ENCODE peak calls at places on chromosomes 5 and 9, in six cellular contexts. C is mammary epithelial cell, Z is sigmoid colon, N is astrocyte, M is neural progenitor cell, B is Panc1. J is an unnamed sample.
A peak's percentile ranks its signal among the peaks of the same experiment; 100 is the strongest.

GRCh38 chr9:133982971-133983720 is 9.0 kb downstream of the VAV2 start:
- DNase-seq in Z (peak; percentile 61), C (no peak), B (no peak), N (no peak), M (no peak), J (no peak)

GRCh38 chr5:31657315-31657714 is 18.4 kb downstream of the PDZD2 start:
- DNase-seq in B (no peak), C (no peak), Z (no peak), M (no peak), N (no peak), J (no peak)

GRCh38 chr5:137221914-137222313 is 277.2 kb downstream of the SPOCK1 start:
- DNase-seq in N (no peak), M (no peak), C (no peak), Z (no peak), B (no peak), J (no peak)

GRCh38 chr9:113158446-113158845 is 7.6 kb downstream of the SLC31A2 start:
- DNase-seq in N (no peak), M (no peak), Z (no peak), C (no peak), B (no peak), J (no peak)

GRCh38 chr5:13339022-13339421 is 605.5 kb downstream of the DNAH5 start:
- DNase-seq in Z (no peak), B (no peak), M (no peak), C (no peak), N (no peak), J (no peak)

GRCh38 chr5:132417010-132417439 is 47.5 kb downstream of the SLC22A5 start:
- DNase-seq in N (no peak), C (no peak), B (no peak), Z (peak; percentile 75), M (no peak), J (no peak)

GRCh38 chr5:60382761-60383160 is 317.2 kb downstream of the DEPDC1B start:
- DNase-seq in Z (no peak), M (no peak), N (peak; percentile 9), C (peak; percentile 29), B (peak; percentile 4), J (peak; percentile 45)

GRCh38 chr9:88460583-88461332 is 72.5 kb downstream of the SPIN1 start:
- DNase-seq in M (peak; percentile 79), Z (no peak), B (no peak), N (peak; percentile 54), C (peak; percentile 56), J (peak; percentile 71)

GRCh38 chr5:173477320-173478055 is 139.0 kb downstream of the BOD1 start:
- DNase-seq in M (no peak), N (peak; percentile 88), B (no peak), C (no peak), Z (no peak), J (no peak)

GRCh38 chr5:88235828-88236227 is 32.8 kb downstream of the TMEM161B start:
- DNase-seq in C (no peak), N (no peak), B (no peak), Z (no peak), M (no peak), J (no peak)

GRCh38 chr9:77589046-77589795 is 58.9 kb downstream of the GNA14 start:
- DNase-seq in Z (no peak), B (no peak), N (no peak), C (peak; percentile 34), M (no peak), J (no peak)

GRCh38 chr5:124342027-124342471 is 404.4 kb downstream of the ZNF608 start:
- DNase-seq in N (peak; percentile 89), B (no peak), M (no peak), C (no peak), Z (peak; percentile 62), J (no peak)

GRCh38 chr5:10987881-10988504 is 227.0 kb upstream of the DAP start:
- DNase-seq in N (no peak), Z (no peak), B (peak; percentile 13), M (peak; percentile 84), C (peak; percentile 19), J (peak; percentile 49)

GRCh38 chr5:40911278-40911677 is 2.0 kb downstream of the C7 start:
- DNase-seq in Z (no peak), C (no peak), M (no peak), B (no peak), N (no peak), J (no peak)

GRCh38 chr9:72942451-72942850 is 10.4 kb downstream of the ALDH1A1 start:
- DNase-seq in Z (no peak), C (no peak), M (no peak), N (no peak), B (no peak), J (no peak)

GRCh38 chr9:131707050-131707449 is 32.8 kb downstream of the RAPGEF1 start:
- DNase-seq in N (no peak), B (no peak), M (no peak), C (no peak), Z (no peak), J (no peak)

GRCh38 chr5:63211413-63212132 is 633.0 kb downstream of the LRRC70 start:
- DNase-seq in C (no peak), Z (no peak), B (no peak), N (no peak), M (no peak), J (no peak)

GRCh38 chr5:179165421-179166170 is 105.4 kb downstream of the ZNF354C start:
- DNase-seq in M (no peak), C (no peak), B (no peak), N (no peak), Z (peak; percentile 49), J (no peak)

GRCh38 chr9:120327322-120327721 is 252.6 kb downstream of the CDK5RAP2 start:
- DNase-seq in B (no peak), M (no peak), C (no peak), N (no peak), Z (no peak), J (no peak)

GRCh38 chr5:133344266-133344665 is 268.1 kb downstream of the FSTL4 start:
- DNase-seq in B (no peak), Z (no peak), M (no peak), C (peak; percentile 13), N (no peak), J (no peak)

GRCh38 chr5:34002629-34003328 is 5.1 kb downstream of the AMACR start:
- DNase-seq in C (no peak), N (no peak), B (no peak), Z (no peak), M (peak; percentile 56), J (no peak)

GRCh38 chr5:104472811-104473210 is 910.2 kb upstream of the NUDT12 start:
- DNase-seq in C (no peak), Z (no peak), B (no peak), M (no peak), N (no peak), J (no peak)

GRCh38 chr5:132215329-132215728 is 12.3 kb downstream of the P4HA2 start:
- DNase-seq in N (peak; percentile 96), Z (peak; percentile 99), B (no peak), M (no peak), C (peak; percentile 98), J (no peak)

GRCh38 chr5:175880213-175880612 is 8.8 kb downstream of the CPLX2 start:
- DNase-seq in B (no peak), C (no peak), M (peak; percentile 33), N (no peak), Z (no peak), J (no peak)

GRCh38 chr5:107516452-107517184 is 154.1 kb downstream of the EFNA5 start:
- DNase-seq in B (no peak), Z (no peak), M (no peak), N (peak; percentile 78), C (no peak), J (peak; percentile 77)

GRCh38 chr5:94409440-94409839 is 209.0 kb downstream of the KIAA0825 start:
- DNase-seq in Z (no peak), B (no peak), N (no peak), M (no peak), C (no peak), J (no peak)

DNA sequence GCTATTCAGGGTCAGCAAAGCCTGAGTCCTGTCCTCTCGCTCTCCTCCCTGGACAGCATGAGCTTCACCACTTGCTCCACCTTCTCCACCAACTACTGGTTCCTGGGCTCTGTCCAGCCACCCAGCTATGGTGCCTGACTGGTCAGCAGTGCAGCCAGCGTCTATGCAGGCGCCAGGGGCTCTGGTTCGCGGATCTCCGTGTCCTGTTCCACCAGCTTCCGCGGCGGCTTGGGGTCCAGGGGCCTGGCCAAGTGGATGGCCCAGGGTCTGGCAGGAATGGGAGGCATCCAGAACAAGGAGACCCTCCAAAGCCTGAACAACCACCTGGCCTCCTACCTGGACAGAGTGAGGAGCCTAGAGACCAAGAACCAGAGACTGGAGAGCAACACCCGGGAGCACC is 8.6 kb downstream of the NIPBL start:
- DNase-seq in M (no peak), B (no peak), N (no peak), Z (no peak), C (no peak), J (no peak)
- H3K4me1 ChIP-seq in M (peaks cover 9% of the 10 kb centered on the region), B (peaks cover 25% of the 10 kb centered on the region), N (no peaks in the 10 kb centered on the region), Z (peaks cover 50% of the 10 kb centered on the region), C (peaks cover 16% of the 10 kb centered on the region), J (peaks cover 11% of the 10 kb centered on the region)

GRCh38 chr5:95647886-95648860 is 1.6 kb downstream of the RFESD start:
- DNase-seq in N (peak; percentile 27), C (no peak), M (no peak), B (no peak), Z (no peak), J (no peak)
- H3K27ac ChIP-seq in N (no peak overlapping the region), C (no peak overlapping the region), M (no peak overlapping the region), B (peak overlapping the region; percentile 95), Z (peak overlapping the region; percentile 94), J (peak overlapping the region; percentile 74)

DNA sequence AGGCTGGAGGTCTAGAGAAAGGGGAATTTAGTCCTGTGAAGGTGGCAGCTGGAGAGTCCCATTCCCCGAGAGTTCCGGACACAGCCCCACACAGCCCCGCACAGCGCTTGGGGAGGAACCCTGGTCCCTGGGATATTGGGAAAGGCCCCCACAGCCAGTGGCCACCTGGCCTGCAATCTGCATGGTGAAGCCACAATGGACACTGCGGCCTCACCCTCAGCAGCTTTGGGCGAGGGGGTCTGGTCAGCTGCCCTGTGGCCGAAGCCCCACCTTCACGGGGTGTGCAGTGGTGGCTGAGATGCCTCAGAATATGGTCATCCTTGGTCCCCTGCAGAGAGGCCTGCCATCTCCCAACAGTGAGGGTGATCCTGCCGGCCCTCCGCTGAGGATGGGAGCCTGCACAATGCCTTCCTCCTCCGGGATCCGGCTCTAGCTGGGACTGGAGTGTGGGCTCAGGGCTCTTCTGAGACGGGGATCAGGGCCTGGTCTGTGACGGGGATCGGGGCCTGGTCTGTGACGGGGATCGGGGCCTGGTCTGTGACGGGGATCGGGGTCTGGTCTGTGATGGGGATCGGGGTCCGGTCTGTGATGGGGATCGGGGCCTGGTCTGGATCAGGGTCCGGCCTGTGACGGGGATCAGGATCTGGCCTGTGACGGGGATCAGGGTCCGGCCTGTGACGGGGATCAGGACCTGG is 33.3 kb upstream of the TMEM250 start:
- DNase-seq in N (no peak), B (no peak), M (no peak), C (no peak), Z (no peak), J (no peak)
- H3K4me1 ChIP-seq in N (no peaks in the 10 kb centered on the region), B (no peaks in the 10 kb centered on the region), M (peaks cover 19% of the 10 kb centered on the region), C (no peaks in the 10 kb centered on the region), Z (no peaks in the 10 kb centered on the region), J (peaks cover 5% of the 10 kb centered on the region)

DNA sequence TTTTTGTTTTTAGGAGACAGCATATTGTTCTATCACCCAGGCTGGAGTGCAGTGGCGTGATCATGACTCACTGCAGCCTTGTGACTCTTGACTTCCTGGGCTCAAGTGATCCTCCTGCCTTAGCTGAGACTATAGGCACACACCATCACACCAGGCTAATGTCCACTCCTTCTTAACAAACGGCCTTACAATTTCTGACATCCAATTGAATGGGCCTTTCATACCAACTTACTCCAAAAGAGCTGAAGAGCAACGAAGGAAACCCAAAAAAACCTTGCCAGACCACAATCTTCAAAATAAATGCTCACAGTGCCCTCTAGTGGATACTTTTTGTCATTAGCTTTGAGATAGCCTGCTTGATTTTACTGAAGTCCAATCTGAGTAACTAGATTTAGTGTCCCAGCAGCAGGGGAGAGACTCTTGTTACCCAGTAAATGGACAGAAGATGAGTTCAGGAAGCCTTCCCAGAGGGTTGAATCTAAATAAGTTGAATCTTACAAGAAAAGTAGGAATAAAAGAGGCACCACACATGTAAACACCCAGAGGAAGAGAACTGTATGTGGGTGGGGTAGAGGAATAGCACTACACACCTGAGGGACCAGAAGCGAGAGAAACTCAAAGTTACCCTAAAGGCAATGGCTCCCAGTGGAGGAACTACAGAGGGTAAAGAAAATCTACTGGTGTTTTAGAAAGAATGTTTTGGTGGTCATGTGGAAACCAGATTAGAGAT is 9.3 kb downstream of the ZNF622 start:
- DNase-seq in C (peak; percentile 74), N (peak; percentile 72), Z (no peak), B (peak; percentile 69), M (peak; percentile 83), J (peak; percentile 84)
- H3K27ac ChIP-seq in C (peak overlapping the region; percentile 79), N (peak overlapping the region; percentile 80), Z (no peak overlapping the region), B (no peak overlapping the region), M (no peak overlapping the region), J (no peak overlapping the region)